ENCODE peak calls at places on chromosome 20, in ten cellular contexts. E is breast epithelium, J is adrenal gland, G is ovary, F is uterus, D is NB4, O is IMR-90, R is H1, Q is lower leg skin, A is stomach. X is an unnamed sample.

GRCh38 chr20:12482661-12483060 is 526.1 kb upstream of the SPTLC3 start:
- DNase-seq in R (no peak), D (no peak), A (no peak), J (no peak), Q (no peak), O (no peak), G (no peak), F (no peak), E (no peak), X (no peak)

GRCh38 chr20:32970973-32971300 is 33.3 kb downstream of the SUN5 start:
- DNase-seq in E (peak; percentile 11), F (no peak), J (no peak), R (peak; percentile 43), Q (peak; percentile 36), G (no peak), A (no peak), O (no peak), D (no peak), X (no peak)

GRCh38 chr20:7843613-7844012 is 96.6 kb downstream of the HAO1 start:
- DNase-seq in J (peak; percentile 10), A (no peak), G (no peak), F (peak; percentile 31), Q (peak; percentile 87), R (no peak), O (peak; percentile 34), E (no peak), D (no peak), X (no peak)

GRCh38 chr20:1169224-1169623 is 15.6 kb downstream of the TMEM74B start:
- DNase-seq in R (no peak), E (no peak), J (no peak), G (no peak), D (no peak), O (no peak), A (no peak), Q (no peak), F (no peak), X (no peak)

GRCh38 chr20:46021361-46022359 is 7.4 kb upstream of the SLC12A5 start:
- DNase-seq in A (peak; percentile 39), J (peak; percentile 69), D (peak; percentile 92), E (no peak), O (no peak), F (no peak), R (peak; percentile 100), G (peak; percentile 27), Q (no peak), X (peak; percentile 50)

GRCh38 chr20:4152696-4153235 is 137.4 kb upstream of the RNF24 start:
- DNase-seq in F (no peak), E (no peak), A (no peak), R (no peak), J (no peak), G (no peak), Q (no peak), D (no peak), O (peak; percentile 64), X (no peak)

GRCh38 chr20:44762466-44763140 is 16.9 kb downstream of the KCNK15 start:
- DNase-seq in O (no peak), E (no peak), D (no peak), A (no peak), R (no peak), Q (no peak), G (no peak), J (no peak), F (no peak), X (no peak)

GRCh38 chr20:58645277-58645968 is 5.7 kb upstream of the STX16 start:
- DNase-seq in J (no peak), G (no peak), Q (peak; percentile 71), D (no peak), E (peak; percentile 76), O (peak; percentile 56), R (peak; percentile 27), F (peak; percentile 55), A (no peak), X (no peak)

GRCh38 chr20:62067547-62068260 is 2.0 kb upstream of the TAF4 start:
- DNase-seq in D (no peak), O (no peak), Q (no peak), E (no peak), F (no peak), J (no peak), G (peak; percentile 39), A (no peak), R (no peak), X (no peak)

GRCh38 chr20:6959900-6960312 is 192.4 kb downstream of the BMP2 start:
- DNase-seq in G (no peak), R (no peak), D (no peak), A (no peak), E (no peak), O (no peak), F (no peak), J (no peak), Q (no peak), X (no peak)

GRCh38 chr20:48169650-48170049 is 384.4 kb upstream of the SULF2 start:
- DNase-seq in E (no peak), G (no peak), F (peak; percentile 38), R (no peak), O (no peak), A (no peak), Q (no peak), D (no peak), J (no peak), X (no peak)

GRCh38 chr20:47298624-47299023 is 57.9 kb downstream of the ZMYND8 start:
- DNase-seq in F (no peak), A (no peak), D (no peak), J (no peak), E (no peak), Q (peak; percentile 10), G (no peak), R (no peak), O (no peak), X (no peak)

GRCh38 chr20:14489544-14489943 is 152.1 kb upstream of the FLRT3 start:
- DNase-seq in Q (no peak), F (no peak), D (no peak), J (no peak), E (no peak), O (no peak), G (no peak), R (no peak), A (no peak), X (no peak)

DNA sequence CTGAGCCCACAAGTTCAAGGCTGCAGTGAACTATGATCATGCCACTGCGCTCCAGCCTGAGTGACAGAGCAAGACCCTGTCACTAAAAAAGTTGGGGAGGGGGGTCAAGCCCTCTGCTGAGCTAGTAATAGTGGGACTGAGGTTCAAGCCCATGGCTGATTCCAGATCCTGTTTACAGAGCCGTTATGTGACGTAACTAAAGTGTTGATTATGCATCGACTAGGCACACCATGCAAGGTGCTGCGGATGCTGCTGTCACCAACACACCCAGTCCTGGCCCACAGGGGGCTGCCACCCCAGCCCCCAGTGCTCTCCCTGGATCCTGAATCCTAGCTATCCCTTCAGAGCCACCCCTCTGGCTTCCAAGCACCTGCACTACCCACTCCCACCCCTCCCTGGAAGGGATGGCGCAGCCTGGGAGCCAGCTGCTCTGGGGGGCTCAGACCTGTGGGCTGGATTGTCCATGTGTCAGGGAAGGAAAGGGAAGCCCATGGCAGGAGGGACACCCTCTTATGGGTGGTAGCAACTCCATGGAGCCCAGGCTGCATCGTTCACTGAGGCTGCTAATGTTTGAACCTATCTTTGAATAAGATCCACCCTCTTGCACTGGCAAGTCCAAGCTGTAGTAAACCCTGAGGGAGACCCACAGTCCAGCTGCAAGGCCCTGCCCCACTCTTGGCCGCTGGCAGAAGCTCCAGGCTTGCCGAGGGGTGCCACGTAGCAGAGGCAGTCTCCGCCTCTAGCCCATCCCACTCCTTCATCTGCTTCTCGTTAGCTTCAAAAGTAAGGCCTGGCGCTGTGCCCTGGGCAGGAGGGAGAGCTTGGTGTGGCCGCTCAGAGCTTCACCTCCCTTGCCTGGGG is 95.0 kb downstream of the SNX5 start:
- DNase-seq in E (peak; percentile 85), D (no peak), A (peak; percentile 94), R (no peak), F (peak; percentile 95), Q (peak; percentile 96), G (peak; percentile 95), O (peak; percentile 96), J (peak; percentile 95), X (no peak)
- TF ChIP-seq POLR2A in E (no peak), D (no peak), A (no peak), R (no peak), F (no peak), Q (no peak), G (no peak), O (no peak), J (peak; percentile 58), X (no peak)

DNA sequence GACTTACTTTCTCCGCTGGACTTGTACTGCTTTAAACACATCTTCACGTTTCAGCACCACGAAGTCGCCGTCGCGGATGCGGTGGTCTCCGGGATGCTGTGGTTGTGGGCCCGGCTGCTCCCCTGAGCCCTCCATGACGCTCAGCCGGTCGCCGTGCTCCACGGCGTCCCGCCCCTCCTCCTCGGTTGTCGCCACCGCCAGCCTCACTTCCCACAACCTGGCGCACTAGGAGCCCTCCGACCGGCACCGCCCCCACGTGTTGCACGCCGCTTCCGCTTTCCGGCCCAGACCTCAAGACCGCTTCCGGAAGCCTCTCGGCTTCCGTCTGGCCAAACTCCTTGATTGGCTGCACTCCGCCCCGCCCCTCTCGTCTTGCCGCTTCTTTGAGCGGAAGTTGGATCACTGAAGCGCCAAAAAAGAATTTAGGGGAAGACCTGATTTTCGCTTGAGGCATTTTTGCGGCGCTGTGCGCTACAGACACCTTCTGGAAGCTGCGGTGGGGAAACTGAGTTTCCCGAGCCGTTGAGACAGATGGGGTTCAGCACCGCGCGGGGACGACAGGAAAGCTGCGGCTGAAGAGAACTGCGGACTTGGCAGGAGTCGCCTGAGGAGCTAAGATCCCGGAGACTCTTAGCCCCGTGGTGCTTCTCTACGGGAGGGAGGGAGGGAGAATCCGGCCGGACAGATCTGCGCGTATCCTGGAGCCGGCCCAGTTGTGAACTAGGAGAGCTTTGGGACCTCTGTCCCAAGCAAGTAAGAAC is at the start of the genes MCM8 and TRMT6:
- DNase-seq in E (peak; percentile 93), R (peak; percentile 94), D (peak; percentile 99), O (peak; percentile 94), J (peak; percentile 98), G (peak; percentile 93), Q (peak; percentile 99), A (peak; percentile 96), F (peak; percentile 95), X (peak; percentile 96)
- TF ChIP-seq POLR2A in E (no peak), R (peak; percentile 64), D (peak; percentile 69), O (peak; percentile 59), J (peak; percentile 73), G (no peak), Q (no peak), A (no peak), F (no peak), X (peak; percentile 73)

GRCh38 chr20:23356203-23356602 is 5.6 kb downstream of the NXT1 start:
- DNase-seq in A (no peak), G (peak; percentile 43), R (peak; percentile 70), D (no peak), Q (peak; percentile 84), E (no peak), F (no peak), J (peak; percentile 54), O (no peak), X (no peak)
- TF ChIP-seq POLR2A in A (no peak), G (no peak), R (no peak), D (no peak), Q (no peak), E (no peak), F (no peak), J (peak; percentile 27), O (peak; percentile 37), X (no peak)

DNA sequence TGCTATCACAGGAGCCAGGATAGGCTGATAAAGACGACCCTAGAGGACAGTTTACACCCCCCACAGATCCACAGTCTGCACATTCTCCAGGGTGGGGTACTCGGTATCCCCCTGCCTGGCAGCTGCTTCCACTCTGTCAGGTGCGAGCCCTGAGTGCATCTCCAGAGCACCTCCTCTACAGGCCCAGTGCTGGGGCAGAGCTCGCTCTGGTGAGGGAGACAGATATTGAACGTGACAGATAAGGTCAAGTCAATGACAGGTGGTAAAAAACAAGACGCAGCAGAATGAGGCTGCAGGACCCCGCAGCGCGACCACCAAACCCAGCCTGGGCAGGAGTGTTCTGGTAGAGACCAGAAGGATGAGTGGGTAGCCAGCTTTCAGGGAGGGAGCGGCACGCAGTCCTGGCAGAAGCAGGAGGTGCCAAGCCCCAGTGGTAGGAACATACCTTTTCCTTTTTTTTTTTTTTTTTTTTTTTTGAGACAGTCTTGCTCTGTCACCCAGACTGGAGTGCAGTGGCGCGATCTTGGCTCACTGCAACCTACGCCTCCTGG is 12.4 kb upstream of the MYL9 start:
- DNase-seq in D (no peak), F (no peak), R (no peak), G (no peak), A (no peak), J (no peak), O (no peak), Q (peak; percentile 57), E (no peak), X (no peak)
- TF ChIP-seq POLR2A in D (no peak), F (no peak), R (no peak), G (no peak), A (no peak), J (no peak), O (no peak), Q (no peak), E (no peak), X (no peak)